ENCODE peak calls at places on chromosomes 16 and 17, in four cellular contexts. C is non-pigmented ciliary epithelial cell, S is RCC 7860, V is AG20443. T is an unnamed sample.

GRCh38 chr16:14357328-14357727 is 272.7 kb downstream of the PARN start:
- DNase-seq in C (no peak), S (no peak), V (no peak), T (no peak)

GRCh38 chr17:30720013-30720471 is 104.5 kb downstream of the CRLF3 start:
- DNase-seq in S (no peak), V (no peak), C (no peak), T (no peak)

GRCh38 chr16:83954577-83955016 is 1.6 kb downstream of the OSGIN1 start:
- DNase-seq in C (peak), S (peak), V (peak), T (peak)

GRCh38 chr16:10738231-10739077 is 5.2 kb upstream of the NUBP1 start:
- DNase-seq in C (no peak), V (peak), S (peak), T (no peak)

GRCh38 chr17:61460796-61461585 is 8.8 kb downstream of the TBX4 start:
- DNase-seq in V (no peak), C (no peak), S (no peak), T (peak)

GRCh38 chr16:66927918-66928649 is 2.7 kb upstream of the RRAD start:
- DNase-seq in S (peak), V (peak), C (no peak), T (peak)

GRCh38 chr16:1089822-1090619 is 6.0 kb downstream of the C1QTNF8 start:
- DNase-seq in S (no peak), C (no peak), V (peak), T (no peak)

GRCh38 chr16:1519831-1520230 is 13.6 kb upstream of the TMEM204 start:
- DNase-seq in V (no peak), S (no peak), C (no peak), T (no peak)

GRCh38 chr17:50129303-50129945 is 536 bp downstream of the SAMD14 start:
- DNase-seq in S (no peak), V (peak), C (no peak), T (no peak)

GRCh38 chr17:1967092-1967662 is 58.0 kb downstream of the RTN4RL1 start:
- DNase-seq in C (no peak), V (no peak), S (no peak), T (no peak)

GRCh38 chr17:62911106-62911505 is 54.9 kb upstream of the TANC2 start:
- DNase-seq in V (peak), S (no peak), C (no peak), T (no peak)

GRCh38 chr16:56977823-56978430 is 11.4 kb upstream of the NLRC5 start:
- DNase-seq in V (no peak), C (no peak), S (no peak), T (no peak)

GRCh38 chr17:46876353-46876887 is 25.0 kb downstream of the WNT9B start:
- DNase-seq in S (no peak), C (no peak), V (no peak), T (peak)

T was measured in osteoblast.